ENCODE peak calls at places on chromosomes 1 and 21, in eight cellular contexts. A is colonic mucosa, H is psoas muscle, W is fibroblast of lung, G is body of pancreas, L is cardiac muscle cell, T is HCT116, Q is ovary. Y is an unnamed sample.

GRCh38 chr1:189662190-189662589 is 815.5 kb downstream of the BRINP3 start:
- DNase-seq in A (no peak), H (no peak), W (no peak), G (no peak), L (no peak), T (peak; percentile 67), Q (no peak), Y (no peak)

GRCh38 chr1:36737767-36738166 is 255.1 kb upstream of the CSF3R start:
- DNase-seq in A (no peak), H (no peak), W (no peak), G (no peak), L (no peak), T (no peak), Q (no peak), Y (no peak)

GRCh38 chr1:206590025-206590834 is 22.0 kb downstream of the EIF2D start:
- DNase-seq in A (no peak), H (no peak), W (peak; percentile 61), G (no peak), L (peak; percentile 34), T (peak; percentile 37), Q (no peak), Y (no peak)

GRCh38 chr1:76786232-76786631 is 81.0 kb upstream of the ST6GALNAC5 start:
- DNase-seq in A (no peak), H (no peak), W (peak; percentile 68), G (no peak), L (no peak), T (no peak), Q (no peak), Y (no peak)

GRCh38 chr1:208256091-208256490 is 11.9 kb upstream of the PLXNA2 start:
- DNase-seq in A (no peak), H (no peak), W (no peak), G (no peak), L (no peak), T (no peak), Q (no peak), Y (no peak)

GRCh38 chr1:28354121-28354520 is 15.4 kb upstream of the PHACTR4 start:
- DNase-seq in A (no peak), H (peak; percentile 62), W (peak; percentile 45), G (no peak), L (peak; percentile 39), T (no peak), Q (no peak), Y (no peak)

GRCh38 chr1:203325418-203326091 is 20.2 kb downstream of the BTG2 start:
- DNase-seq in A (peak; percentile 90), H (peak; percentile 70), W (no peak), G (peak; percentile 57), L (no peak), T (no peak), Q (peak; percentile 75), Y (peak; percentile 81)

GRCh38 chr1:200907611-200908097 is 13.0 kb downstream of the INAVA start:
- DNase-seq in A (no peak), H (no peak), W (no peak), G (no peak), L (peak; percentile 59), T (no peak), Q (no peak), Y (no peak)

GRCh38 chr1:184422490-184423233 is 35.8 kb downstream of the C1orf21 start:
- DNase-seq in A (no peak), H (no peak), W (no peak), G (no peak), L (no peak), T (no peak), Q (no peak), Y (no peak)

GRCh38 chr1:221881805-221882581 is 140.1 kb upstream of the DUSP10 start:
- DNase-seq in A (no peak), H (no peak), W (no peak), G (no peak), L (no peak), T (no peak), Q (no peak), Y (no peak)

GRCh38 chr1:164651378-164651951 is 92.5 kb downstream of the PBX1 start:
- DNase-seq in A (peak; percentile 85), H (no peak), W (peak; percentile 83), G (no peak), L (no peak), T (peak; percentile 19), Q (peak; percentile 42), Y (peak; percentile 77)

GRCh38 chr1:6961905-6962304 is 176.7 kb downstream of the CAMTA1 start:
- DNase-seq in A (no peak), H (no peak), W (no peak), G (no peak), L (no peak), T (no peak), Q (peak; percentile 37), Y (no peak)

GRCh38 chr1:27704958-27705357 is 20.8 kb upstream of the FAM76A start:
- DNase-seq in A (no peak), H (no peak), W (no peak), G (no peak), L (no peak), T (no peak), Q (no peak), Y (no peak)

GRCh38 chr1:11753555-11754208 is 8.3 kb upstream of the C1orf167 start:
- DNase-seq in A (no peak), H (no peak), W (no peak), G (no peak), L (peak; percentile 60), T (no peak), Q (no peak), Y (no peak)

GRCh38 chr1:10896673-10897072 is 100.2 kb upstream of the CASZ1 start:
- DNase-seq in A (no peak), H (peak; percentile 37), W (no peak), G (no peak), L (no peak), T (no peak), Q (no peak), Y (no peak)

GRCh38 chr1:229059671-229060079 is 211.2 kb upstream of the RAB4A start:
- DNase-seq in A (no peak), H (no peak), W (peak; percentile 76), G (no peak), L (peak; percentile 87), T (no peak), Q (peak; percentile 62), Y (no peak)

GRCh38 chr21:43325968-43326367 is 101.0 kb downstream of the SIK1 start:
- DNase-seq in A (no peak), H (no peak), W (no peak), G (no peak), L (no peak), T (no peak), Q (no peak), Y (no peak)

GRCh38 chr1:79193211-79194079 is 186.9 kb upstream of the ADGRL4 start:
- DNase-seq in A (no peak), H (no peak), W (peak; percentile 79), G (no peak), L (peak; percentile 82), T (peak; percentile 34), Q (no peak), Y (no peak)
- H3K4me3 ChIP-seq in A (no peak overlapping the region), H (no peak overlapping the region), W (no peak overlapping the region), G (no peak overlapping the region), L (no peak overlapping the region), T (peak overlapping the region; percentile 20), Q (no peak overlapping the region), Y (no peak overlapping the region)

GRCh38 chr21:26683996-26684395 is 110.9 kb upstream of the CYYR1 start:
- DNase-seq in A (no peak), H (no peak), W (no peak), G (no peak), L (no peak), T (no peak), Q (no peak), Y (no peak)
- H3K9me3 ChIP-seq in A (no peaks in the 10 kb centered on the region), H (no peaks in the 10 kb centered on the region), W (no peaks in the 10 kb centered on the region), G (no peaks in the 10 kb centered on the region), L (no peaks in the 10 kb centered on the region), T (no peaks in the 10 kb centered on the region), Q (no peaks in the 10 kb centered on the region), Y (no peaks in the 10 kb centered on the region)

GRCh38 chr1:51753969-51754368 is 124.6 kb downstream of the NRDC start:
- DNase-seq in A (no peak), H (no peak), W (no peak), G (no peak), L (no peak), T (no peak), Q (no peak), Y (no peak)
- H3K36me3 ChIP-seq in A (no peaks in the 10 kb centered on the region), H (peaks cover 75% of the 10 kb centered on the region), W (no peaks in the 10 kb centered on the region), G (no peaks in the 10 kb centered on the region), L (peaks cover 44% of the 10 kb centered on the region), T (peaks cover 8% of the 10 kb centered on the region), Q (no peaks in the 10 kb centered on the region), Y (no peaks in the 10 kb centered on the region)

GRCh38 chr1:110187139-110187890 is 22.8 kb upstream of the KCNC4 start:
- DNase-seq in A (no peak), H (peak; percentile 18), W (no peak), G (no peak), L (peak; percentile 39), T (no peak), Q (no peak), Y (no peak)
- H3K4me3 ChIP-seq in A (no peak overlapping the region), H (no peak overlapping the region), W (no peak overlapping the region), G (no peak overlapping the region), L (no peak overlapping the region), T (no peak overlapping the region), Q (no peak overlapping the region), Y (no peak overlapping the region)

GRCh38 chr1:3992746-3993145 is 92.7 kb upstream of the C1orf174 start:
- DNase-seq in A (no peak), H (no peak), W (no peak), G (no peak), L (no peak), T (no peak), Q (no peak), Y (no peak)

GRCh38 chr1:3992103-3992556 is 92.1 kb upstream of the C1orf174 start:
- DNase-seq in A (no peak), H (no peak), W (no peak), G (no peak), L (peak; percentile 2), T (peak; percentile 13), Q (no peak), Y (no peak)

GRCh38 chr1:3995141-3995780 is 95.2 kb upstream of the C1orf174 start:
- DNase-seq in A (no peak), H (no peak), W (no peak), G (no peak), L (no peak), T (no peak), Q (no peak), Y (no peak)

GRCh38 chr1:3996846-3997705 is 97.0 kb upstream of the C1orf174 start:
- DNase-seq in A (no peak), H (no peak), W (no peak), G (no peak), L (no peak), T (no peak), Q (no peak), Y (no peak)

DNA sequence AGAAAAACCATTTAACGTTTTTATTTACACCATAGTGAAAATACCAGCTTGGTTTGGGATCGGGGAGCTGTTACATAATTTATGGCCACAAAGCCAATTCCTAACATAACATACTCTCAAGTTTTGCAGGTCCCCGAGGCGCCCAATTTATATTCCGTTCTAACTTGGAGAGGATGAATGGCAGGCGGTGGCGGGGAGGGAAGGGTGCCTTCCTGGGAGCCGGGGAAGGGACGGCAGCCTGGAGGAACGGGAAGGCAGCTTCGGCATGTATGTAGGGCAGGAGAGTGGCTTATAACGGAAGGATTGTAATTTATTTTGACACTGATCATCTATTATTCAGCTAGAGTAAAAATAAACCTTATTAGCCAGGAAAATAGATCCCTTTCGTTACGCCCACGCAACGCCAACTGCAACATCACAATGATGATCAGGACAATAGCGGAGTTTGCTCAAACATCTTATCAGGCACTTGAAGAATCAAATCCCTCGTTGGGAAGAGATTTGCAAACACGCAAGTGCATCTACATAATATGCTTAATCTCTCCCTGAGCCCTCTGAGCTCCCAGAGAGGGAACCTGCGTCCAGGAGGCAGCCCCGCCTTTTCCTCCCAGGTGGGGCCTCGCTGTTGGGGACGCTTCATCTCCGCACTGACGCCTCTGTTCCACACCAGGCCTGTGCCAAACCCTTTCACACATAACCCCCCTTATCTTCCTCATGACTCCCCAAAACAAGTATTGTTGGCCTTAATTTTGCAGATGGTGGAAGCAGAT is 93.7 kb upstream of the C1orf174 start:
- DNase-seq in A (no peak), H (no peak), W (no peak), G (no peak), L (no peak), T (no peak), Q (no peak), Y (no peak)
- H3K9me3 ChIP-seq in A (no peaks in the 10 kb centered on the region), H (peaks cover 10% of the 10 kb centered on the region), W (no peaks in the 10 kb centered on the region), G (no peaks in the 10 kb centered on the region), L (no peaks in the 10 kb centered on the region), T (no peaks in the 10 kb centered on the region), Q (no peaks in the 10 kb centered on the region), Y (no peaks in the 10 kb centered on the region)